ENCODE peak calls at places on chromosome 5, in ten cellular contexts. One of them, this sample, is unnamed.

GRCh38 chr5:171984748-171985419 is 21.6 kb downstream of the FBXW11 start:
- DNase-seq in cardiac fibroblast: peak; percentile 39
- DNase-seq in coronary artery: no peak
- DNase-seq in fibroblast of mammary gland: peak; percentile 93
- DNase-seq in fibroblast of lung: peak; percentile 98
- DNase-seq in RWPE1: peak; percentile 18
- DNase-seq in LNCaP clone FGC: no peak
- DNase-seq in mammary epithelial cell: peak; percentile 89
- DNase-seq in omental fat pad: no peak
- DNase-seq in heart right ventricle: no peak
- DNase-seq in this sample: no peak

GRCh38 chr5:126368239-126368812 is 54.9 kb upstream of the GRAMD2B start:
- DNase-seq in cardiac fibroblast: no peak
- DNase-seq in coronary artery: no peak
- DNase-seq in fibroblast of mammary gland: no peak
- DNase-seq in fibroblast of lung: no peak
- DNase-seq in RWPE1: peak; percentile 91
- DNase-seq in LNCaP clone FGC: no peak
- DNase-seq in mammary epithelial cell: peak; percentile 95
- DNase-seq in omental fat pad: no peak
- DNase-seq in heart right ventricle: no peak
- DNase-seq in this sample: no peak

GRCh38 chr5:22787807-22788206 is 65.3 kb downstream of the CDH12 start:
- DNase-seq in cardiac fibroblast: no peak
- DNase-seq in coronary artery: no peak
- DNase-seq in fibroblast of mammary gland: no peak
- DNase-seq in fibroblast of lung: no peak
- DNase-seq in RWPE1: no peak
- DNase-seq in LNCaP clone FGC: no peak
- DNase-seq in mammary epithelial cell: no peak
- DNase-seq in omental fat pad: no peak
- DNase-seq in heart right ventricle: no peak
- DNase-seq in this sample: no peak

GRCh38 chr5:158236511-158237335 is 377.8 kb upstream of the CLINT1 start:
- DNase-seq in cardiac fibroblast: no peak
- DNase-seq in coronary artery: no peak
- DNase-seq in fibroblast of mammary gland: peak; percentile 28
- DNase-seq in fibroblast of lung: peak; percentile 22
- DNase-seq in RWPE1: no peak
- DNase-seq in LNCaP clone FGC: no peak
- DNase-seq in mammary epithelial cell: no peak
- DNase-seq in omental fat pad: no peak
- DNase-seq in heart right ventricle: no peak
- DNase-seq in this sample: no peak

GRCh38 chr5:20617876-20618275 is 629.9 kb upstream of the CDH18 start:
- DNase-seq in cardiac fibroblast: no peak
- DNase-seq in coronary artery: no peak
- DNase-seq in fibroblast of mammary gland: no peak
- DNase-seq in fibroblast of lung: no peak
- DNase-seq in RWPE1: no peak
- DNase-seq in LNCaP clone FGC: no peak
- DNase-seq in mammary epithelial cell: no peak
- DNase-seq in omental fat pad: no peak
- DNase-seq in heart right ventricle: no peak
- DNase-seq in this sample: no peak

GRCh38 chr5:31144364-31144763 is 49.1 kb upstream of the CDH6 start:
- DNase-seq in cardiac fibroblast: no peak
- DNase-seq in coronary artery: no peak
- DNase-seq in fibroblast of mammary gland: no peak
- DNase-seq in fibroblast of lung: no peak
- DNase-seq in RWPE1: no peak
- DNase-seq in LNCaP clone FGC: no peak
- DNase-seq in mammary epithelial cell: no peak
- DNase-seq in omental fat pad: no peak
- DNase-seq in heart right ventricle: no peak
- DNase-seq in this sample: no peak

GRCh38 chr5:137220523-137220927 is 278.6 kb downstream of the SPOCK1 start:
- DNase-seq in cardiac fibroblast: peak; percentile 75
- DNase-seq in coronary artery: peak; percentile 38
- DNase-seq in fibroblast of mammary gland: peak; percentile 93
- DNase-seq in fibroblast of lung: peak; percentile 86
- DNase-seq in RWPE1: peak; percentile 89
- DNase-seq in LNCaP clone FGC: peak; percentile 87
- DNase-seq in mammary epithelial cell: peak; percentile 96
- DNase-seq in omental fat pad: no peak
- DNase-seq in heart right ventricle: no peak
- DNase-seq in this sample: no peak

GRCh38 chr5:128212206-128212788 is 128.7 kb downstream of the SLC12A2 start:
- DNase-seq in cardiac fibroblast: no peak
- DNase-seq in coronary artery: no peak
- DNase-seq in fibroblast of mammary gland: no peak
- DNase-seq in fibroblast of lung: no peak
- DNase-seq in RWPE1: no peak
- DNase-seq in LNCaP clone FGC: no peak
- DNase-seq in mammary epithelial cell: no peak
- DNase-seq in omental fat pad: no peak
- DNase-seq in heart right ventricle: no peak
- DNase-seq in this sample: no peak

GRCh38 chr5:101829255-101829654 is 466.8 kb downstream of the SLCO4C1 start:
- DNase-seq in cardiac fibroblast: no peak
- DNase-seq in coronary artery: no peak
- DNase-seq in fibroblast of mammary gland: no peak
- DNase-seq in fibroblast of lung: no peak
- DNase-seq in RWPE1: no peak
- DNase-seq in LNCaP clone FGC: no peak
- DNase-seq in mammary epithelial cell: no peak
- DNase-seq in omental fat pad: no peak
- DNase-seq in heart right ventricle: no peak
- DNase-seq in this sample: no peak

GRCh38 chr5:72452515-72453259 is 54.5 kb downstream of the ZNF366 start:
- DNase-seq in cardiac fibroblast: peak; percentile 100
- DNase-seq in coronary artery: peak; percentile 90
- DNase-seq in fibroblast of mammary gland: peak; percentile 92
- DNase-seq in fibroblast of lung: peak; percentile 82
- DNase-seq in RWPE1: peak; percentile 92
- DNase-seq in LNCaP clone FGC: no peak
- DNase-seq in mammary epithelial cell: peak; percentile 44
- DNase-seq in omental fat pad: no peak
- DNase-seq in heart right ventricle: peak; percentile 36
- DNase-seq in this sample: no peak

GRCh38 chr5:128378196-128378595 is 159.8 kb downstream of the FBN2 start:
- DNase-seq in cardiac fibroblast: no peak
- DNase-seq in coronary artery: no peak
- DNase-seq in fibroblast of mammary gland: peak; percentile 9
- DNase-seq in fibroblast of lung: peak; percentile 80
- DNase-seq in RWPE1: peak; percentile 8
- DNase-seq in LNCaP clone FGC: no peak
- DNase-seq in mammary epithelial cell: peak; percentile 33
- DNase-seq in omental fat pad: no peak
- DNase-seq in heart right ventricle: no peak
- DNase-seq in this sample: no peak

GRCh38 chr5:168777651-168778050 is 198.5 kb upstream of the PANK3 start:
- DNase-seq in cardiac fibroblast: no peak
- DNase-seq in coronary artery: no peak
- DNase-seq in fibroblast of mammary gland: no peak
- DNase-seq in fibroblast of lung: no peak
- DNase-seq in RWPE1: no peak
- DNase-seq in LNCaP clone FGC: no peak
- DNase-seq in mammary epithelial cell: no peak
- DNase-seq in omental fat pad: no peak
- DNase-seq in heart right ventricle: no peak
- DNase-seq in this sample: no peak

GRCh38 chr5:168782172-168782571 is 203.0 kb upstream of the PANK3 start:
- DNase-seq in cardiac fibroblast: no peak
- DNase-seq in coronary artery: no peak
- DNase-seq in fibroblast of mammary gland: no peak
- DNase-seq in fibroblast of lung: no peak
- DNase-seq in RWPE1: no peak
- DNase-seq in LNCaP clone FGC: no peak
- DNase-seq in mammary epithelial cell: no peak
- DNase-seq in omental fat pad: no peak
- DNase-seq in heart right ventricle: no peak
- DNase-seq in this sample: no peak

GRCh38 chr5:168778536-168778935 is 199.4 kb upstream of the PANK3 start:
- DNase-seq in cardiac fibroblast: no peak
- DNase-seq in coronary artery: no peak
- DNase-seq in fibroblast of mammary gland: no peak
- DNase-seq in fibroblast of lung: no peak
- DNase-seq in RWPE1: no peak
- DNase-seq in LNCaP clone FGC: no peak
- DNase-seq in mammary epithelial cell: no peak
- DNase-seq in omental fat pad: no peak
- DNase-seq in heart right ventricle: no peak
- DNase-seq in this sample: no peak

GRCh38 chr5:168779333-168779732 is 200.2 kb upstream of the PANK3 start:
- DNase-seq in cardiac fibroblast: no peak
- DNase-seq in coronary artery: no peak
- DNase-seq in fibroblast of mammary gland: no peak
- DNase-seq in fibroblast of lung: no peak
- DNase-seq in RWPE1: no peak
- DNase-seq in LNCaP clone FGC: no peak
- DNase-seq in mammary epithelial cell: no peak
- DNase-seq in omental fat pad: no peak
- DNase-seq in heart right ventricle: no peak
- DNase-seq in this sample: no peak

DNA sequence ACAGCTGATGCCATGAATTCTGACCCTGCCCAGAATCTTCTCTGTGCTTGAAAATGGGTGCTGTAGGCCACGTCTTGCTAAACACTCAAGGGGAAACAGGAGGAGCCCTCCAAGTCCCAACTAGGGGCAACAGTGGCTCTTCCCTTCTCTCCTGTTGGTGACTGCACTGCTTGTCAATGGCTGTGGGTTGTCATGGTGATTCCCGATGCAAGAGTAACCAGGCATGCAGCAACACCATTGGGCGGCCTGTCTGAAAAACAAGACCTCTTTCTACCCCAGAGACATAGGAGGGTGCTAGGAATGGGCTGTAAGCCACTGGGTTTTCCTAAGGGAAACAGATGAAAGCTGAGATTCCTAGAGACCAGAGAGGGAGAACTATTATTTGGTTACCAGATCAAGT is 201.7 kb upstream of the PANK3 start:
- DNase-seq in cardiac fibroblast: no peak
- DNase-seq in coronary artery: no peak
- DNase-seq in fibroblast of mammary gland: no peak
- DNase-seq in fibroblast of lung: no peak
- DNase-seq in RWPE1: no peak
- DNase-seq in LNCaP clone FGC: no peak
- DNase-seq in mammary epithelial cell: no peak
- DNase-seq in omental fat pad: no peak
- DNase-seq in heart right ventricle: no peak
- DNase-seq in this sample: no peak
- TF ChIP-seq CTCF in cardiac fibroblast: no peak
- TF ChIP-seq CTCF in coronary artery: no peak
- TF ChIP-seq CTCF in fibroblast of mammary gland: no peak
- TF ChIP-seq CTCF in fibroblast of lung: no peak
- TF ChIP-seq CTCF in RWPE1: no peak
- TF ChIP-seq CTCF in LNCaP clone FGC: no peak
- TF ChIP-seq CTCF in mammary epithelial cell: no peak
- TF ChIP-seq CTCF in omental fat pad: no peak
- TF ChIP-seq CTCF in heart right ventricle: no peak
- TF ChIP-seq CTCF in this sample: no peak

GRCh38 chr5:60960591-60960990 is 15.6 kb downstream of the NDUFAF2 start:
- DNase-seq in cardiac fibroblast: peak; percentile 47
- DNase-seq in coronary artery: no peak
- DNase-seq in fibroblast of mammary gland: peak; percentile 37
- DNase-seq in fibroblast of lung: peak; percentile 18
- DNase-seq in RWPE1: peak; percentile 21
- DNase-seq in LNCaP clone FGC: no peak
- DNase-seq in mammary epithelial cell: no peak
- DNase-seq in omental fat pad: no peak
- DNase-seq in heart right ventricle: no peak
- DNase-seq in this sample: no peak
- TF ChIP-seq CTCF in cardiac fibroblast: peak; percentile 56
- TF ChIP-seq CTCF in coronary artery: no peak
- TF ChIP-seq CTCF in fibroblast of mammary gland: peak; percentile 60
- TF ChIP-seq CTCF in fibroblast of lung: peak; percentile 69
- TF ChIP-seq CTCF in RWPE1: peak; percentile 79
- TF ChIP-seq CTCF in LNCaP clone FGC: peak; percentile 62
- TF ChIP-seq CTCF in mammary epithelial cell: peak; percentile 56
- TF ChIP-seq CTCF in omental fat pad: no peak
- TF ChIP-seq CTCF in heart right ventricle: peak; percentile 48
- TF ChIP-seq CTCF in this sample: peak; percentile 72

DNA sequence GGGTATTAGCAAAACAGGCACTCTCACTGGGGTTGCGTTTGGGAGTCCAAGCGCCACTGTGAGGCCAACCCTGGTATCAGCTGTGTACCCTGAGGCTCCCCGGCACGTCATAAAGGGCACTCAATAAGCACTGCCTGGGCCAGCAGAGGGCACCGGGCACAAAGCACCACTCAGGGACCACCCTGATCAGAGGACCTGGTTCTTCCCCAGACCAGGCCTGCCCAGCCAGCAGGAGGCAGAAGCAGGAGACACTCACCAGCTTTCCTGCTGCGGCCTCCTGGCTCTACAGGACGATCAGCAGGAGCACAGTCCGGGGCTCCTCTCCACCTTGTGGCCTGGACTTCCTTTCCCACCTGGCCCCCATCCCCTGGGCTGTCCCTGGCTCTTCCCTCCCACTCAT is 12.6 kb downstream of the MGAT1 start:
- DNase-seq in cardiac fibroblast: no peak
- DNase-seq in coronary artery: no peak
- DNase-seq in fibroblast of mammary gland: peak; percentile 23
- DNase-seq in fibroblast of lung: no peak
- DNase-seq in RWPE1: no peak
- DNase-seq in LNCaP clone FGC: no peak
- DNase-seq in mammary epithelial cell: no peak
- DNase-seq in omental fat pad: no peak
- DNase-seq in heart right ventricle: no peak
- DNase-seq in this sample: no peak
- TF ChIP-seq CTCF in cardiac fibroblast: no peak
- TF ChIP-seq CTCF in coronary artery: no peak
- TF ChIP-seq CTCF in fibroblast of mammary gland: no peak
- TF ChIP-seq CTCF in fibroblast of lung: no peak
- TF ChIP-seq CTCF in RWPE1: no peak
- TF ChIP-seq CTCF in LNCaP clone FGC: no peak
- TF ChIP-seq CTCF in mammary epithelial cell: no peak
- TF ChIP-seq CTCF in omental fat pad: no peak
- TF ChIP-seq CTCF in heart right ventricle: no peak
- TF ChIP-seq CTCF in this sample: peak; percentile 18

DNA sequence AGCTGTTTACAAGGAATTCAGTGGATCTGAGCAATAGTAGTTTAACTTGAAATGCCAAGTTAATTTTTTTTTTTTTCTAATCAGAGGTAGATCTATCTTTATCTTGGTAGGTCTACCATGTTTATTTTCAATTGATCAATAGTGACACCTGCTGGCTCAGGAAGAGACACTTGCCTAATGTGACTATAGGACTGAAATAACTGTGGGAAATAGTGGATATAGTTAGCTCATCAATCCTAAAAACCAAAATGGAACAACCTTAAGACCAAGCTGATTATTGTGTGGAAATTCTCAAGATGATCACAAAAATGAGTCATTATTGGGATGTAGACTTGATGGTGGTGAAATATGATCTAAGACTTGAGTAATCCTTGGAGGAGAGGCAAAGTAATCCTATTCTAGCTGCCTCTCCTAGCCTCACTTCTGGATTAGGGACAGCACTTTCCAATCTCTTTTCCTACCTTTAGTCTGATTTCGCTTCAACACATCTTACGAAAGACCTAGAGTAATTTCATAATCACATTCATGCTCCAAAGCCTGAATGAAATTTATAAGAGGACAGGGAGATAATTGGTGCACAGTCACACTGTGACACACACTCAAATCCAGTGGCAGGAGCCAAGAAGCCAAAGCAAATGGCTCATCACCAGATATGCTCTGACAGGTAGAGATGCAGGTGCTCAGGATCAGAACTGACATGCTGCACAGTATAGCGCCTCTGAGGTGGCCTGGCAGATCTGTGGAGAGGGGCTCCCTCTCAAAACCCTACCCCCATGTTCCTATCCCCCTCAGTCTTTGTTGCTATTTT is 156.3 kb downstream of the HMHB1 start:
- DNase-seq in cardiac fibroblast: peak; percentile 59
- DNase-seq in coronary artery: no peak
- DNase-seq in fibroblast of mammary gland: peak; percentile 94
- DNase-seq in fibroblast of lung: peak; percentile 72
- DNase-seq in RWPE1: peak; percentile 58
- DNase-seq in LNCaP clone FGC: peak; percentile 50
- DNase-seq in mammary epithelial cell: peak; percentile 70
- DNase-seq in omental fat pad: no peak
- DNase-seq in heart right ventricle: no peak
- DNase-seq in this sample: no peak
- TF ChIP-seq CTCF in cardiac fibroblast: peak; percentile 45
- TF ChIP-seq CTCF in coronary artery: no peak
- TF ChIP-seq CTCF in fibroblast of mammary gland: peak; percentile 48
- TF ChIP-seq CTCF in fibroblast of lung: peak; percentile 41
- TF ChIP-seq CTCF in RWPE1: peak; percentile 63
- TF ChIP-seq CTCF in LNCaP clone FGC: peak; percentile 76
- TF ChIP-seq CTCF in mammary epithelial cell: peak; percentile 59
- TF ChIP-seq CTCF in omental fat pad: no peak
- TF ChIP-seq CTCF in heart right ventricle: peak; percentile 60
- TF ChIP-seq CTCF in this sample: peak; percentile 66

This sample was measured in neural crest cell.